ENCODE peak calls at places on chromosomes 7 and 10, in four cellular contexts. One of them, this sample, is unnamed.

GRCh38 chr10:75400163-75400768 is 1.3 kb downstream of the ZNF503 start:
- DNase-seq in iris pigment epithelial cell: peak
- DNase-seq in left ventricle myocardium inferior: no peak
- DNase-seq in mesendoderm: no peak
- DNase-seq in this sample: no peak

GRCh38 chr10:77902159-77902558 is 24.4 kb downstream of the DLG5 start:
- DNase-seq in iris pigment epithelial cell: no peak
- DNase-seq in left ventricle myocardium inferior: no peak
- DNase-seq in mesendoderm: no peak
- DNase-seq in this sample: no peak

GRCh38 chr10:5502903-5503835 is 3.8 kb upstream of the CALML5 start:
- DNase-seq in iris pigment epithelial cell: no peak
- DNase-seq in left ventricle myocardium inferior: no peak
- DNase-seq in mesendoderm: no peak
- DNase-seq in this sample: no peak

GRCh38 chr10:3471927-3472704 is 299.5 kb upstream of the PITRM1 start:
- DNase-seq in iris pigment epithelial cell: no peak
- DNase-seq in left ventricle myocardium inferior: no peak
- DNase-seq in mesendoderm: peak
- DNase-seq in this sample: no peak

GRCh38 chr7:35747611-35748010 is 52.7 kb upstream of the HERPUD2 start:
- DNase-seq in iris pigment epithelial cell: no peak
- DNase-seq in left ventricle myocardium inferior: no peak
- DNase-seq in mesendoderm: no peak
- DNase-seq in this sample: no peak

GRCh38 chr10:110686941-110687340 is 42.8 kb downstream of the RBM20 start:
- DNase-seq in iris pigment epithelial cell: peak
- DNase-seq in left ventricle myocardium inferior: no peak
- DNase-seq in mesendoderm: no peak
- DNase-seq in this sample: no peak

GRCh38 chr7:85829817-85830432 is 643.1 kb upstream of the SEMA3D start:
- DNase-seq in iris pigment epithelial cell: peak
- DNase-seq in left ventricle myocardium inferior: no peak
- DNase-seq in mesendoderm: no peak
- DNase-seq in this sample: no peak

GRCh38 chr10:68275600-68276126 is 43.8 kb upstream of the ATOH7 start:
- DNase-seq in iris pigment epithelial cell: no peak
- DNase-seq in left ventricle myocardium inferior: no peak
- DNase-seq in mesendoderm: no peak
- DNase-seq in this sample: no peak

GRCh38 chr10:21797984-21798765 is 205.4 kb downstream of the DNAJC1 start:
- DNase-seq in iris pigment epithelial cell: no peak
- DNase-seq in left ventricle myocardium inferior: no peak
- DNase-seq in mesendoderm: no peak
- DNase-seq in this sample: no peak

GRCh38 chr10:29849434-29849833 is 210.0 kb downstream of the JCAD start:
- DNase-seq in iris pigment epithelial cell: peak
- DNase-seq in left ventricle myocardium inferior: no peak
- DNase-seq in mesendoderm: no peak
- DNase-seq in this sample: peak

GRCh38 chr10:86599729-86600128 is 54.6 kb upstream of the OPN4 start:
- DNase-seq in iris pigment epithelial cell: no peak
- DNase-seq in left ventricle myocardium inferior: no peak
- DNase-seq in mesendoderm: peak
- DNase-seq in this sample: no peak

GRCh38 chr7:37028909-37029440 is 304.7 kb upstream of the AOAH start:
- DNase-seq in iris pigment epithelial cell: no peak
- DNase-seq in left ventricle myocardium inferior: no peak
- DNase-seq in mesendoderm: no peak
- DNase-seq in this sample: no peak

GRCh38 chr7:83472376-83472775 is 176.6 kb downstream of the SEMA3E start:
- DNase-seq in iris pigment epithelial cell: no peak
- DNase-seq in left ventricle myocardium inferior: no peak
- DNase-seq in mesendoderm: no peak
- DNase-seq in this sample: no peak

GRCh38 chr10:118773041-118773440 is 18.3 kb upstream of the CACUL1 start:
- DNase-seq in iris pigment epithelial cell: no peak
- DNase-seq in left ventricle myocardium inferior: no peak
- DNase-seq in mesendoderm: no peak
- DNase-seq in this sample: no peak

GRCh38 chr10:14396441-14397048 is 65.8 kb upstream of the FRMD4A start:
- DNase-seq in iris pigment epithelial cell: peak
- DNase-seq in left ventricle myocardium inferior: no peak
- DNase-seq in mesendoderm: peak
- DNase-seq in this sample: peak

GRCh38 chr7:25431956-25432355 is 203.7 kb upstream of the NPVF start:
- DNase-seq in iris pigment epithelial cell: no peak
- DNase-seq in left ventricle myocardium inferior: no peak
- DNase-seq in mesendoderm: no peak
- DNase-seq in this sample: no peak

GRCh38 chr7:31407277-31407676 is 66.8 kb upstream of the NEUROD6 start:
- DNase-seq in iris pigment epithelial cell: no peak
- DNase-seq in left ventricle myocardium inferior: no peak
- DNase-seq in mesendoderm: no peak
- DNase-seq in this sample: no peak

GRCh38 chr7:17994079-17994478 is 33.6 kb downstream of the PRPS1L1 start:
- DNase-seq in iris pigment epithelial cell: no peak
- DNase-seq in left ventricle myocardium inferior: no peak
- DNase-seq in mesendoderm: no peak
- DNase-seq in this sample: no peak

GRCh38 chr10:21285742-21286311 is 239.7 kb downstream of the SKIDA1 start:
- DNase-seq in iris pigment epithelial cell: peak
- DNase-seq in left ventricle myocardium inferior: no peak
- DNase-seq in mesendoderm: no peak
- DNase-seq in this sample: peak

GRCh38 chr7:118918556-118918955 is 694.1 kb downstream of the ANKRD7 start:
- DNase-seq in iris pigment epithelial cell: peak
- DNase-seq in left ventricle myocardium inferior: no peak
- DNase-seq in mesendoderm: peak
- DNase-seq in this sample: no peak

GRCh38 chr10:8282340-8282739 is 227.9 kb downstream of the GATA3 start:
- DNase-seq in iris pigment epithelial cell: no peak
- DNase-seq in left ventricle myocardium inferior: no peak
- DNase-seq in mesendoderm: no peak
- DNase-seq in this sample: no peak

GRCh38 chr10:45180946-45181439 is 134.4 kb downstream of the OR13A1 start:
- DNase-seq in iris pigment epithelial cell: no peak
- DNase-seq in left ventricle myocardium inferior: no peak
- DNase-seq in mesendoderm: peak
- DNase-seq in this sample: no peak

GRCh38 chr7:46937826-46938225 is 644.1 kb downstream of the TNS3 start:
- DNase-seq in iris pigment epithelial cell: no peak
- DNase-seq in left ventricle myocardium inferior: no peak
- DNase-seq in mesendoderm: peak
- DNase-seq in this sample: no peak

GRCh38 chr7:91940171-91940570 is 491 bp upstream of the AKAP9 start:
- DNase-seq in iris pigment epithelial cell: peak
- DNase-seq in left ventricle myocardium inferior: no peak
- DNase-seq in mesendoderm: peak
- DNase-seq in this sample: peak

GRCh38 chr7:75840029-75840428 is 26.4 kb upstream of the CCL24 start:
- DNase-seq in iris pigment epithelial cell: no peak
- DNase-seq in left ventricle myocardium inferior: no peak
- DNase-seq in mesendoderm: no peak
- DNase-seq in this sample: no peak

GRCh38 chr7:105377903-105378302 is 10.8 kb downstream of the SRPK2 start:
- DNase-seq in iris pigment epithelial cell: no peak
- DNase-seq in left ventricle myocardium inferior: no peak
- DNase-seq in mesendoderm: no peak
- DNase-seq in this sample: no peak